ENCODE peak calls at places on chromosomes 4 and X, in ten cellular contexts. T, L, X, N, O, J, K, F, H and V are unnamed samples.

GRCh38 chrX:132219343-132219768 is at the start of gene RAP2C:
- DNase-seq in T (peak; percentile 84), L (peak; percentile 74), X (peak; percentile 53), N (peak; percentile 76), O (no peak), J (peak; percentile 82), K (peak; percentile 81), F (peak; percentile 65), H (peak; percentile 64), V (peak; percentile 81)

GRCh38 chr4:14168919-14169318 is 541.4 kb upstream of the BOD1L1 start:
- DNase-seq in T (peak; percentile 82), L (peak; percentile 45), X (no peak), N (peak; percentile 76), O (peak; percentile 87), J (peak; percentile 23), K (peak; percentile 94), F (no peak), H (peak; percentile 52), V (no peak)

GRCh38 chr4:158769175-158769831 is 477 bp downstream of the FNIP2 start:
- DNase-seq in T (peak; percentile 45), L (peak; percentile 44), X (no peak), N (peak; percentile 29), O (no peak), J (peak; percentile 37), K (peak; percentile 69), F (peak; percentile 64), H (peak; percentile 45), V (peak; percentile 83)

GRCh38 chr4:39505581-39505980 is 21.7 kb downstream of the UGDH start:
- DNase-seq in T (no peak), L (no peak), X (no peak), N (no peak), O (no peak), J (no peak), K (peak; percentile 53), F (no peak), H (no peak), V (no peak)

GRCh38 chr4:187618701-187619278 is 376.8 kb upstream of the ZFP42 start:
- DNase-seq in T (peak; percentile 52), L (no peak), X (no peak), N (no peak), O (peak; percentile 67), J (no peak), K (peak; percentile 34), F (no peak), H (no peak), V (no peak)

GRCh38 chrX:135543924-135544323 is 23.5 kb downstream of the INTS6L start:
- DNase-seq in T (no peak), L (no peak), X (no peak), N (no peak), O (no peak), J (peak; percentile 30), K (no peak), F (no peak), H (no peak), V (no peak)

GRCh38 chr4:118743867-118744266 is 58.7 kb downstream of the METTL14 start:
- DNase-seq in T (peak; percentile 55), L (no peak), X (no peak), N (no peak), O (peak; percentile 65), J (no peak), K (peak; percentile 82), F (no peak), H (no peak), V (peak; percentile 67)

GRCh38 chr4:74504212-74504611 is 59.3 kb downstream of the AREG start:
- DNase-seq in T (peak; percentile 43), L (no peak), X (no peak), N (no peak), O (peak; percentile 63), J (no peak), K (peak; percentile 24), F (no peak), H (no peak), V (no peak)

GRCh38 chr4:2630556-2631273 is 94.3 kb downstream of the FAM193A start:
- DNase-seq in T (no peak), L (no peak), X (peak; percentile 8), N (no peak), O (no peak), J (no peak), K (no peak), F (no peak), H (no peak), V (no peak)

GRCh38 chr4:139794158-139794954 is 128.7 kb downstream of the MGST2 start:
- DNase-seq in T (no peak), L (no peak), X (no peak), N (no peak), O (no peak), J (no peak), K (peak; percentile 91), F (no peak), H (no peak), V (no peak)

GRCh38 chr4:88204882-88205281 is 46.4 kb upstream of the ABCG2 start:
- DNase-seq in T (no peak), L (no peak), X (no peak), N (no peak), O (no peak), J (no peak), K (no peak), F (no peak), H (no peak), V (no peak)

GRCh38 chrX:48472851-48473717 is 2.9 kb upstream of the FTSJ1 start:
- DNase-seq in T (no peak), L (no peak), X (no peak), N (no peak), O (no peak), J (no peak), K (no peak), F (no peak), H (no peak), V (no peak)

GRCh38 chr4:123505077-123505456 is 108.5 kb downstream of the SPRY1 start:
- DNase-seq in T (peak; percentile 49), L (no peak), X (no peak), N (peak; percentile 38), O (peak; percentile 16), J (no peak), K (no peak), F (no peak), H (no peak), V (no peak)
- H3K27ac ChIP-seq in T (peak overlapping the region; percentile 84), L (no peak overlapping the region), X (no peak overlapping the region), N (peak overlapping the region; percentile 79), O (peak overlapping the region; percentile 1), J (no peak overlapping the region), K (no peak overlapping the region), F (no peak overlapping the region), H (no peak overlapping the region), V (no peak overlapping the region)

GRCh38 chrX:625137-625691 is 5.4 kb upstream of the SHOX start:
- DNase-seq in T (no peak), L (no peak), X (no peak), N (no peak), O (no peak), J (no peak), K (no peak), F (no peak), H (no peak), V (no peak)

GRCh38 chrX:629230-630006 is 1.2 kb upstream of the SHOX start:
- DNase-seq in T (no peak), L (no peak), X (no peak), N (no peak), O (no peak), J (no peak), K (no peak), F (no peak), H (no peak), V (no peak)

GRCh38 chrX:627995-628394 is 2.6 kb upstream of the SHOX start:
- DNase-seq in T (no peak), L (no peak), X (no peak), N (no peak), O (no peak), J (no peak), K (no peak), F (no peak), H (no peak), V (no peak)

GRCh38 chrX:626745-627509 is 3.7 kb upstream of the SHOX start:
- DNase-seq in T (no peak), L (no peak), X (no peak), N (no peak), O (no peak), J (no peak), K (no peak), F (no peak), H (no peak), V (no peak)

GRCh38 chrX:627510-627964 is 3.1 kb upstream of the SHOX start:
- DNase-seq in T (no peak), L (no peak), X (no peak), N (no peak), O (no peak), J (no peak), K (no peak), F (no peak), H (no peak), V (peak; percentile 50)
- H3K27me3 ChIP-seq in T (peaks cover 67% of the 10 kb centered on the region), L (no peaks in the 10 kb centered on the region), X (no peaks in the 10 kb centered on the region), N (peaks cover 41% of the 10 kb centered on the region), O (peaks cover 49% of the 10 kb centered on the region), J (peaks cover 77% of the 10 kb centered on the region), K (no peaks in the 10 kb centered on the region), F (no peaks in the 10 kb centered on the region), H (peaks cover 48% of the 10 kb centered on the region), V (no peaks in the 10 kb centered on the region)

DNA sequence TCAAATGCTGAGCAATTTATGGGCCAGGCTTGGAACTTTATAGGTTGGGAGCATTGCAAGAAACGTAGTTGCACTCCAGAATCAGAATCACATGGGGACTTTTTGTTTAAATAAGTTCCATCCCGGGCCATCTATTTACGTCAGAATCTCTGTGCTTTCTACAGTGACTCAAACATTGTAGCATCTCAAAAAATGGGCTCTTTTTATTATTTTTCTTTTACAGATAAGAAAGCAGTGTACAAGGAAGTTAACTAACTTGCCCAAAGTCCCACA is 10.2 kb downstream of the CC2D2A start:
- DNase-seq in T (peak; percentile 83), L (no peak), X (no peak), N (no peak), O (peak; percentile 78), J (no peak), K (peak; percentile 75), F (no peak), H (no peak), V (no peak)
- H3K27ac ChIP-seq in T (no peak overlapping the region), L (peak overlapping the region; percentile 79), X (peak overlapping the region; percentile 56), N (peak overlapping the region; percentile 66), O (peak overlapping the region; percentile 89), J (peak overlapping the region; percentile 83), K (peak overlapping the region; percentile 53), F (no peak overlapping the region), H (peak overlapping the region; percentile 31), V (peak overlapping the region; percentile 20)

DNA sequence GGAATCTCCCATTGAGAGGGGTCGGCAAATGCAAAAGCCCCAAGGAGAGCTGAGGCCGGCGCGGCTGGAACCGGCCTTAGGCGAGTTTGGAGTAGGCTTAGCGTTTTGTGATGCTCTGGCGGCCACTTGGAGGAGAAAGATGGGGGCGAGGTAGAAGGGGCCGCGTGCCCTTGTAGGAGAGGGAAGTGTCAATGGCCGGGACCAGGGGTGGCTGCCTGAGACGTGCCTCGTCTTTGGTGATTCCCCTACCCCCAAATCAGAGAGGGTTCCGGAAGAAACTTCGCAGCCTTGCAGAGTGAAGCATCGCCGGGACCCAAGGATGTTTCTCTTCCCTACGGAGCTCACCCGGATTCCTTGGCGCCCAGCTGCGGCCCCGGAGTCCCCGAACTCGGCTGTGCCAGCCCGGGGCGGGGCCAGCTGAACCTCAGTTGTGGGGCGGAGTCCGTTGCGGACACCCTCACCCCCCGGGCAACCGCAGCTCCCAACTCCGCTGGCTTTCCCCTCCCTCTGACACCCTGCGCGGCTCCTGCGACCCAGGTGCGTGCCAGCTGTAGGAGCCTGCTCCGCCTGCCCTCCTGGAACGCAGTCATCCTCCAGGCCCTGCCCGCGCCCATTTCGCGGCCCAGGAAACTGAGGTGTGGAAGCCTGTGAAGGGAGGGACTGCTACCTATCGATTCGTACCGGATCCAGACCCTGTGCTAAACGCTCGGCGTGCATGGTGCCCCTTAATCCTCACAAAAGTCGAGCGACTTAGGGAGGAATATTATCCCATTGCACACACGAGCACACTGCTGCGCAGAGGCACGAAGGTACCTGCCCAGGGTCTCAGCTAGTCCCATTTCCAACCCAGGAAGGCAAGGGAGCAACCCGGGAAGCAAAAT is 12.0 kb downstream of the MSX1 start:
- DNase-seq in T (no peak), L (no peak), X (no peak), N (no peak), O (no peak), J (no peak), K (no peak), F (no peak), H (no peak), V (no peak)
- H3K27me3 ChIP-seq in T (peaks cover 94% of the 10 kb centered on the region), L (peaks cover 53% of the 10 kb centered on the region), X (no peaks in the 10 kb centered on the region), N (peaks cover 100% of the 10 kb centered on the region), O (peaks cover 74% of the 10 kb centered on the region), J (peaks cover 100% of the 10 kb centered on the region), K (peaks cover 61% of the 10 kb centered on the region), F (peaks cover 9% of the 10 kb centered on the region), H (peaks cover 82% of the 10 kb centered on the region), V (no peaks in the 10 kb centered on the region)